ENCODE peak calls at places on chromosomes 13 and 19, in eight cellular contexts. Q is stimulated activated CD4-positive, alpha-beta T cell treated with anti-CD3 and anti-CD28 coated beads, TNF-alpha, amount 100 ng/mL, for 4 hours; X is SK-MEL-5; B is amniotic stem cell; R is stimulated activated naive CD4-positive, alpha-beta T cell; Z is activated CD4-positive, alpha-beta memory T cell treated with anti-CD3 and anti-CD28 coated beads for 36 hours; U is GF-D8; A is M059J. Y is an unnamed sample.

GRCh38 chr13:26909515-26909914 is 148.9 kb upstream of the GPR12 start:
- DNase-seq in X (peak), B (no peak), U (no peak), A (no peak), Q (no peak), Z (no peak), R (no peak), Y (no peak)

GRCh38 chr13:59754411-59754810 is 409.3 kb downstream of the DIAPH3 start:
- DNase-seq in X (no peak), A (no peak), Q (no peak), U (no peak), B (no peak), Z (no peak), R (no peak), Y (no peak)

GRCh38 chr13:21674271-21675009 is 3.6 kb downstream of the FGF9 start:
- DNase-seq in X (no peak), Q (no peak), B (no peak), R (no peak), U (no peak), Z (peak), A (no peak), Y (no peak)

GRCh38 chr13:99977912-99978780 is 3.4 kb upstream of the ZIC2 start:
- DNase-seq in X (no peak), R (no peak), A (no peak), Z (no peak), Q (no peak), B (no peak), U (no peak), Y (no peak)

GRCh38 chr19:29098863-29099481 is 114.0 kb downstream of the UQCRFS1 start:
- DNase-seq in Q (no peak), B (no peak), X (no peak), A (peak), R (no peak), Z (no peak), U (no peak), Y (peak)

GRCh38 chr13:52925221-52925620 is 76.8 kb upstream of the PCDH8 start:
- DNase-seq in Q (no peak), Z (no peak), B (no peak), X (no peak), U (no peak), A (no peak), R (no peak), Y (peak)

GRCh38 chr19:35140207-35140897 is 1.7 kb downstream of the FXYD1 start:
- DNase-seq in U (no peak), Z (no peak), X (no peak), A (no peak), R (no peak), B (no peak), Q (no peak), Y (no peak)

GRCh38 chr19:46181386-46181774 is 33.3 kb downstream of the IGFL2 start:
- DNase-seq in B (no peak), Z (peak), X (peak), U (no peak), Q (no peak), R (no peak), A (peak), Y (no peak)

GRCh38 chr13:63005625-63006024 is 1590.0 kb upstream of the PCDH20 start:
- DNase-seq in U (no peak), B (no peak), R (no peak), Q (no peak), Z (no peak), X (no peak), A (no peak), Y (no peak)

GRCh38 chr19:50377051-50377441 is 789 bp downstream of the NR1H2 start:
- DNase-seq in Q (peak), R (peak), X (no peak), U (no peak), A (no peak), Z (peak), B (no peak), Y (no peak)

GRCh38 chr13:51148952-51149573 is 38.0 kb upstream of the C13orf42 start:
- DNase-seq in X (peak), Q (no peak), B (peak), R (no peak), A (peak), Z (no peak), U (no peak), Y (peak)

GRCh38 chr19:47839913-47840312 is 18.2 kb downstream of the CRX start:
- DNase-seq in B (no peak), Z (no peak), R (no peak), Q (no peak), U (no peak), A (no peak), X (no peak), Y (peak)

GRCh38 chr13:51935326-51936171 is 73.8 kb downstream of the CCDC70 start:
- DNase-seq in X (peak), Q (no peak), Z (no peak), R (no peak), U (no peak), A (peak), B (no peak), Y (peak)

GRCh38 chr13:98019186-98019585 is 65.7 kb downstream of the IPO5 start:
- DNase-seq in X (no peak), Z (no peak), B (no peak), R (no peak), Q (no peak), U (no peak), A (no peak), Y (no peak)

Y was measured in myocyte.